ENCODE peak calls at places on chromosomes 3 and 15, in ten cellular contexts. H, R, I, F, Y, O, B, U, D and V are unnamed samples.
A peak's percentile ranks its signal among the peaks of the same experiment; 100 is the strongest.

GRCh38 chr15:76582550-76582949 is 246.0 kb downstream of the ISL2 start:
- DNase-seq in H (no peak), R (no peak), I (no peak), F (no peak), Y (no peak), O (no peak), B (no peak), U (no peak), D (no peak), V (no peak)

GRCh38 chr15:95346856-95347255 is 983.6 kb upstream of the NR2F2 start:
- DNase-seq in H (no peak), R (no peak), I (no peak), F (no peak), Y (no peak), O (no peak), B (no peak), U (no peak), D (no peak), V (no peak)

GRCh38 chr3:11238880-11239279 is 33.3 kb upstream of the ATG7 start:
- DNase-seq in H (peak; percentile 89), R (no peak), I (no peak), F (no peak), Y (peak; percentile 48), O (no peak), B (peak; percentile 96), U (no peak), D (no peak), V (no peak)

GRCh38 chr15:100075284-100075683 is 266.5 kb downstream of the ADAMTS17 start:
- DNase-seq in H (no peak), R (no peak), I (no peak), F (no peak), Y (no peak), O (no peak), B (no peak), U (no peak), D (no peak), V (no peak)

GRCh38 chr3:135973846-135974245 is 8.3 kb downstream of the PPP2R3A start:
- DNase-seq in H (no peak), R (no peak), I (no peak), F (no peak), Y (no peak), O (no peak), B (no peak), U (no peak), D (no peak), V (no peak)

GRCh38 chr3:119098620-119099222 is 47.2 kb upstream of the TEX55 start:
- DNase-seq in H (peak; percentile 51), R (peak; percentile 11), I (peak; percentile 39), F (no peak), Y (peak; percentile 13), O (peak; percentile 46), B (peak; percentile 81), U (no peak), D (no peak), V (no peak)

GRCh38 chr3:16300881-16301359 is 35.9 kb downstream of the OXNAD1 start:
- DNase-seq in H (no peak), R (peak; percentile 59), I (peak; percentile 77), F (no peak), Y (no peak), O (no peak), B (no peak), U (no peak), D (no peak), V (no peak)

GRCh38 chr3:141389703-141390102 is 21.4 kb downstream of the ZBTB38 start:
- DNase-seq in H (peak; percentile 74), R (no peak), I (no peak), F (no peak), Y (no peak), O (no peak), B (no peak), U (no peak), D (no peak), V (no peak)

GRCh38 chr15:84836859-84837258 is 19.7 kb downstream of the ALPK3 start:
- DNase-seq in H (no peak), R (no peak), I (no peak), F (no peak), Y (no peak), O (no peak), B (no peak), U (no peak), D (no peak), V (no peak)

DNA sequence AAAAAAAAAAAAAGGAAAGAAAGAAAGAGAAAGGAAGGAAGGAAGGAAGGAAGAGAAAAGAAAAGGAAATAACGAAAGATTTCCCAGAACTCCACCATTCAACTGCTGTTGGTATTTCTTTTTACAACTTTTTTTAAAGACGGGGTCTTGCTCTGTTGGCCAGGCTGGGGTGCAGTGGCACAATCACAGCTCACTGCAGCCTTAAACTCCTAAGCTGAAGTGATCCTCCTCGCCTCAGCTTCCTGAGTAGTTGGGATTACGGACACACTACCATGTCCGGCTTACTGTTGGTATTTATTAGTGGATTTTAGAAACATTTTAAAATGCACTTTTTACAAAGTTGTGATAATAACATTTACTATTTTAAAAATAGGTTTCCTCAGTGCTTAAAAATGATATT is 15.0 kb upstream of the USP3 start:
- DNase-seq in H (no peak), R (no peak), I (no peak), F (no peak), Y (no peak), O (no peak), B (no peak), U (no peak), D (no peak), V (no peak)
- H3K27ac ChIP-seq in H (no peak overlapping the region), R (no peak overlapping the region), I (no peak overlapping the region), F (no peak overlapping the region), Y (no peak overlapping the region), O (no peak overlapping the region), B (no peak overlapping the region), U (no peak overlapping the region), D (no peak overlapping the region), V (no peak overlapping the region)

GRCh38 chr3:124848300-124848699 is 38.9 kb downstream of the ITGB5 start:
- DNase-seq in H (no peak), R (no peak), I (no peak), F (no peak), Y (no peak), O (no peak), B (no peak), U (no peak), D (no peak), V (no peak)

GRCh38 chr3:124851905-124852304 is 35.3 kb downstream of the ITGB5 start:
- DNase-seq in H (no peak), R (no peak), I (no peak), F (no peak), Y (no peak), O (no peak), B (no peak), U (no peak), D (no peak), V (no peak)

GRCh38 chr3:124850633-124851032 is 36.5 kb downstream of the ITGB5 start:
- DNase-seq in H (no peak), R (no peak), I (no peak), F (no peak), Y (no peak), O (no peak), B (no peak), U (no peak), D (no peak), V (no peak)

GRCh38 chr3:124851136-124851535 is 36.0 kb downstream of the ITGB5 start:
- DNase-seq in H (no peak), R (no peak), I (no peak), F (no peak), Y (no peak), O (no peak), B (no peak), U (no peak), D (no peak), V (no peak)

GRCh38 chr3:124850212-124850611 is 37.0 kb downstream of the ITGB5 start:
- DNase-seq in H (no peak), R (no peak), I (no peak), F (no peak), Y (no peak), O (no peak), B (no peak), U (no peak), D (no peak), V (no peak)
- H3K4me1 ChIP-seq in H (peaks cover 11% of the 10 kb centered on the region), R (no peaks in the 10 kb centered on the region), I (no peaks in the 10 kb centered on the region), F (no peaks in the 10 kb centered on the region), Y (peaks cover 11% of the 10 kb centered on the region), O (peaks cover 31% of the 10 kb centered on the region), B (peaks cover 11% of the 10 kb centered on the region), U (no peaks in the 10 kb centered on the region), D (peaks cover 6% of the 10 kb centered on the region), V (no peaks in the 10 kb centered on the region)

GRCh38 chr3:23723930-23724329 is 81.8 kb upstream of the UBE2E1 start:
- DNase-seq in H (no peak), R (no peak), I (no peak), F (no peak), Y (no peak), O (no peak), B (no peak), U (no peak), D (no peak), V (no peak)
- H3K9me3 ChIP-seq in H (no peaks in the 10 kb centered on the region), R (no peaks in the 10 kb centered on the region), I (no peaks in the 10 kb centered on the region), F (no peaks in the 10 kb centered on the region), Y (no peaks in the 10 kb centered on the region), O (no peaks in the 10 kb centered on the region), B (no peaks in the 10 kb centered on the region), U (no peaks in the 10 kb centered on the region), D (no peaks in the 10 kb centered on the region), V (no peaks in the 10 kb centered on the region)

GRCh38 chr3:150723946-150724345 is 20.2 kb upstream of the ERICH6 start:
- DNase-seq in H (no peak), R (no peak), I (no peak), F (no peak), Y (no peak), O (no peak), B (no peak), U (no peak), D (no peak), V (no peak)
- H3K27ac ChIP-seq in H (no peak overlapping the region), R (no peak overlapping the region), I (no peak overlapping the region), F (no peak overlapping the region), Y (no peak overlapping the region), O (no peak overlapping the region), B (no peak overlapping the region), U (peak overlapping the region; percentile 32), D (no peak overlapping the region), V (no peak overlapping the region)

GRCh38 chr15:89768071-89768500 is 8.0 kb upstream of the MESP2 start:
- DNase-seq in H (peak; percentile 65), R (no peak), I (no peak), F (no peak), Y (no peak), O (no peak), B (no peak), U (peak; percentile 68), D (no peak), V (no peak)
- H3K4me1 ChIP-seq in H (peaks cover 6% of the 10 kb centered on the region), R (no peaks in the 10 kb centered on the region), I (no peaks in the 10 kb centered on the region), F (peaks cover 46% of the 10 kb centered on the region), Y (peaks cover 14% of the 10 kb centered on the region), O (peaks cover 7% of the 10 kb centered on the region), B (peaks cover 18% of the 10 kb centered on the region), U (peaks cover 6% of the 10 kb centered on the region), D (no peaks in the 10 kb centered on the region), V (no peaks in the 10 kb centered on the region)